ENCODE peak calls at places on chromosomes 16 and 17, in ten cellular contexts. Y, K, S, T, H, W, X, A, Q and N are unnamed samples.
A peak's percentile ranks its signal among the peaks of the same experiment; 100 is the strongest.

GRCh38 chr17:45973099-45973838 is 25.8 kb upstream of the STH start:
- DNase-seq in Y (no peak), K (no peak), S (no peak), T (peak; percentile 23), H (no peak), W (no peak), X (peak; percentile 61), A (peak; percentile 33), Q (no peak), N (no peak)

GRCh38 chr17:59357929-59358328 is 26.5 kb downstream of the YPEL2 start:
- DNase-seq in Y (no peak), K (no peak), S (no peak), T (no peak), H (no peak), W (no peak), X (no peak), A (no peak), Q (no peak), N (no peak)

GRCh38 chr17:1414001-1414574 is 14.1 kb upstream of the YWHAE start:
- DNase-seq in Y (no peak), K (no peak), S (no peak), T (no peak), H (no peak), W (no peak), X (no peak), A (no peak), Q (no peak), N (no peak)

GRCh38 chr16:81997738-81998137 is 13.5 kb downstream of the SDR42E1 start:
- DNase-seq in Y (no peak), K (peak; percentile 45), S (no peak), T (no peak), H (no peak), W (no peak), X (no peak), A (no peak), Q (no peak), N (no peak)

GRCh38 chr17:53924530-53925455 is 102.1 kb downstream of the KIF2B start:
- DNase-seq in Y (no peak), K (no peak), S (no peak), T (no peak), H (no peak), W (peak; percentile 36), X (no peak), A (no peak), Q (no peak), N (no peak)

GRCh38 chr17:63124536-63124935 is 158.5 kb downstream of the TANC2 start:
- DNase-seq in Y (no peak), K (no peak), S (no peak), T (no peak), H (peak; percentile 39), W (no peak), X (no peak), A (no peak), Q (no peak), N (no peak)

GRCh38 chr16:66278604-66279262 is 87.8 kb upstream of the CDH5 start:
- DNase-seq in Y (no peak), K (no peak), S (no peak), T (no peak), H (no peak), W (no peak), X (no peak), A (no peak), Q (no peak), N (no peak)

GRCh38 chr16:47143329-47143676 is 442 bp downstream of the NETO2 start:
- DNase-seq in Y (peak; percentile 76), K (no peak), S (peak; percentile 67), T (peak; percentile 4), H (peak; percentile 90), W (peak; percentile 89), X (peak; percentile 59), A (peak; percentile 40), Q (no peak), N (peak; percentile 80)

GRCh38 chr17:59666235-59666634 is 41.0 kb downstream of the PTRH2 start:
- DNase-seq in Y (no peak), K (no peak), S (no peak), T (peak; percentile 15), H (no peak), W (no peak), X (no peak), A (no peak), Q (no peak), N (no peak)

GRCh38 chr17:49401971-49402491 is 12.7 kb downstream of the PHB1 start:
- DNase-seq in Y (no peak), K (no peak), S (no peak), T (no peak), H (no peak), W (peak; percentile 23), X (no peak), A (no peak), Q (no peak), N (no peak)

GRCh38 chr17:1947229-1947742 is 77.8 kb downstream of the RTN4RL1 start:
- DNase-seq in Y (no peak), K (no peak), S (no peak), T (no peak), H (no peak), W (peak; percentile 64), X (peak; percentile 69), A (peak; percentile 39), Q (no peak), N (no peak)

GRCh38 chr17:17503566-17504130 is 7.5 kb upstream of the RASD1 start:
- DNase-seq in Y (peak; percentile 58), K (no peak), S (no peak), T (no peak), H (peak; percentile 53), W (no peak), X (no peak), A (no peak), Q (no peak), N (no peak)

GRCh38 chr17:59106463-59107305 is at the start of gene TRIM37:
- DNase-seq in Y (peak; percentile 100), K (peak; percentile 97), S (peak; percentile 98), T (peak; percentile 96), H (peak; percentile 100), W (peak; percentile 99), X (peak; percentile 98), A (peak; percentile 98), Q (peak; percentile 97), N (peak; percentile 98)

DNA sequence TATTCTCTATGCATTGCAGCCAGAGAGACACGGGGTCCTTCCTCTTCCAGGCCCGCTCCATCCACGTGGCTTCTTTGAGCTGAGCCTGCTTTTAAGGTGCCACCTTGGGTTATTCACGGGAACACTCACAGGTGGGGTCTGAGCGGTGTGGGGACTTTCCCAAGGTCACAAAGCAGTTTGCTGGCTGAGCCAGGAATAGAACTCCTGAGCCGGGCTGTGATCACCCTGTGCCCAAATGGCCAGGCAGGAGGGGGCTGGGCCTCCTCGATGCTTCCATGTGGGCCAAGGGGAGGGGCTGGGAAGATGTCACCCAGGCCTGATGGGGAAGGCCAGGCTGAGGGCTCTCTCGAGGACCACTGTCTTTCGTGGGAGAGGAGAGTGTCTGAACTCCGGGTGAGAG is 13.0 kb upstream of the GSE1 start:
- DNase-seq in Y (no peak), K (no peak), S (no peak), T (no peak), H (no peak), W (no peak), X (no peak), A (no peak), Q (no peak), N (no peak)
- H3K27ac ChIP-seq in Y (no peak overlapping the region), K (peak overlapping the region; percentile 37), S (no peak overlapping the region), T (no peak overlapping the region), H (no peak overlapping the region), W (no peak overlapping the region), X (no peak overlapping the region), A (no peak overlapping the region), Q (no peak overlapping the region), N (peak overlapping the region; percentile 53)

GRCh38 chr16:22815863-22816262 is 1.9 kb downstream of the HS3ST2 start:
- DNase-seq in Y (no peak), K (no peak), S (no peak), T (no peak), H (no peak), W (no peak), X (no peak), A (no peak), Q (no peak), N (no peak)
- H3K27me3 ChIP-seq in Y (peaks cover 19% of the 10 kb centered on the region), K (no peaks in the 10 kb centered on the region), S (no peaks in the 10 kb centered on the region), T (peaks cover 3% of the 10 kb centered on the region), H (peaks cover 63% of the 10 kb centered on the region), W (peaks cover 78% of the 10 kb centered on the region), X (peaks cover 40% of the 10 kb centered on the region), A (peaks cover 17% of the 10 kb centered on the region), Q (no peaks in the 10 kb centered on the region), N (peaks cover 3% of the 10 kb centered on the region)

DNA sequence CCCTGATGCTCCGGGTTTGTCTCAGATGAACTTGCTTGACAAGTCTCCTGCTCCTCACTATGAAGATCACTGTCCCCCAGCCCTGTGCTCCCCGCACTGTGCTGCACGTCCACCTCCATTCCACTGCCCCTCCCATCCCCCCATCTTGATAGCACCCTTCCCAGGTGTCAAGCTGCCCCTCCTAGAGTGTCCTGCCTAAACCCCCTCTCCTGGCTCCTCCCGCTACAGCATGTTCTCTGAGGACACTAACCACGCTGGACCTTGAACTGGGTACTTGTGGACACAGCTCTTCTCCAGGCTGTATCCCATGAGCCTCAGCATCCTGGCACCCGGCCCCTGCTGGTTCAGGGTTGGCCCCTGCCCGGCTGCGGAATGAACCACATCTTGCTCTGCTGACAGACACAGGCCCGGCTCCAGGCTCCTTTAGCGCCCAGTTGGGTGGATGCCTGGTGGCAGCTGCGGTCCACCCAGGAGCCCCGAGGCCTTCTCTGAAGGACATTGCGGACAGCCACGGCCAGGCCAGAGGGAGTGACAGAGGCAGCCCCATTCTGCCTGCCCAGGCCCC is 18.5 kb downstream of the DEXI start:
- DNase-seq in Y (peak; percentile 88), K (no peak), S (peak; percentile 90), T (peak; percentile 87), H (no peak), W (no peak), X (peak; percentile 84), A (no peak), Q (peak; percentile 68), N (no peak)
- H3K27ac ChIP-seq in Y (peak overlapping the region; percentile 90), K (no peak overlapping the region), S (peak overlapping the region; percentile 76), T (peak overlapping the region; percentile 93), H (no peak overlapping the region), W (no peak overlapping the region), X (peak overlapping the region; percentile 78), A (peak overlapping the region; percentile 64), Q (no peak overlapping the region), N (no peak overlapping the region)

GRCh38 chr17:82012482-82013295 is 10.0 kb downstream of the CENPX start:
- DNase-seq in Y (no peak), K (no peak), S (no peak), T (no peak), H (peak; percentile 85), W (no peak), X (peak; percentile 65), A (peak; percentile 51), Q (no peak), N (no peak)

GRCh38 chr17:82014432-82014831 is 8.2 kb downstream of the CENPX start:
- DNase-seq in Y (no peak), K (no peak), S (no peak), T (no peak), H (peak; percentile 84), W (no peak), X (no peak), A (no peak), Q (no peak), N (no peak)

GRCh38 chr17:82013772-82014321 is 8.8 kb downstream of the CENPX start:
- DNase-seq in Y (no peak), K (no peak), S (no peak), T (no peak), H (peak; percentile 87), W (no peak), X (peak; percentile 60), A (peak; percentile 53), Q (no peak), N (no peak)

GRCh38 chr17:82011617-82012481 is 10.8 kb downstream of the CENPX start:
- DNase-seq in Y (no peak), K (no peak), S (no peak), T (no peak), H (no peak), W (no peak), X (no peak), A (no peak), Q (no peak), N (no peak)

GRCh38 chr17:82013341-82013740 is 9.3 kb downstream of the CENPX start:
- DNase-seq in Y (no peak), K (peak; percentile 58), S (no peak), T (no peak), H (peak; percentile 85), W (no peak), X (peak; percentile 67), A (no peak), Q (no peak), N (no peak)
- H3K27me3 ChIP-seq in Y (no peaks in the 10 kb centered on the region), K (no peaks in the 10 kb centered on the region), S (no peaks in the 10 kb centered on the region), T (no peaks in the 10 kb centered on the region), H (no peaks in the 10 kb centered on the region), W (no peaks in the 10 kb centered on the region), X (no peaks in the 10 kb centered on the region), A (no peaks in the 10 kb centered on the region), Q (no peaks in the 10 kb centered on the region), N (no peaks in the 10 kb centered on the region)